ENCODE peak calls at places on chromosomes 1 and 21, in four cellular contexts. K is body of pancreas, L is uterus, C is lower lobe of right lung. S is an unnamed sample.

GRCh38 chr1:203536981-203537455 is 43.1 kb downstream of the OPTC start:
- DNase-seq in K (peak; percentile 42), L (peak; percentile 81), C (peak; percentile 50), S (no peak)

GRCh38 chr1:216124382-216124781 is 298.9 kb downstream of the USH2A start:
- DNase-seq in K (no peak), L (no peak), C (no peak), S (no peak)

GRCh38 chr1:234125283-234125682 is 220.8 kb downstream of the SLC35F3 start:
- DNase-seq in K (peak; percentile 14), L (no peak), C (no peak), S (no peak)

GRCh38 chr21:41630249-41630648 is 122.3 kb upstream of the TMPRSS2 start:
- DNase-seq in K (no peak), L (peak; percentile 22), C (no peak), S (peak; percentile 88)

GRCh38 chr1:206036661-206037455 is 13.2 kb upstream of the CTSE start:
- DNase-seq in K (no peak), L (no peak), C (no peak), S (no peak)

GRCh38 chr1:43979528-43980254 is 681 bp downstream of the B4GALT2 start:
- DNase-seq in K (peak; percentile 71), L (peak; percentile 42), C (no peak), S (no peak)

GRCh38 chr1:221274373-221274772 is 395.1 kb downstream of the HLX start:
- DNase-seq in K (no peak), L (no peak), C (no peak), S (no peak)

GRCh38 chr1:159188375-159188788 is 16.3 kb upstream of the ACKR1 start:
- DNase-seq in K (peak; percentile 60), L (peak; percentile 44), C (peak; percentile 75), S (no peak)

GRCh38 chr1:226111109-226111864 is 48.8 kb downstream of the H3-3A start:
- DNase-seq in K (no peak), L (no peak), C (no peak), S (no peak)

GRCh38 chr1:17195731-17196130 is 9.2 kb upstream of the PADI1 start:
- DNase-seq in K (no peak), L (no peak), C (no peak), S (no peak)

GRCh38 chr1:189851806-189852367 is 625.8 kb downstream of the BRINP3 start:
- DNase-seq in K (no peak), L (no peak), C (no peak), S (no peak)

GRCh38 chr1:176785810-176786209 is 322.8 kb downstream of the PAPPA2 start:
- DNase-seq in K (no peak), L (no peak), C (no peak), S (no peak)

GRCh38 chr21:42834730-42835191 is 44.6 kb downstream of the WDR4 start:
- DNase-seq in K (no peak), L (no peak), C (no peak), S (no peak)

GRCh38 chr1:192747942-192748341 is 60.9 kb upstream of the RGS2 start:
- DNase-seq in K (no peak), L (no peak), C (no peak), S (no peak)

GRCh38 chr1:162779043-162779442 is 11.5 kb upstream of the HSD17B7 start:
- DNase-seq in K (no peak), L (no peak), C (no peak), S (no peak)

GRCh38 chr1:226444901-226445300 is 37.0 kb upstream of the PARP1 start:
- DNase-seq in K (no peak), L (no peak), C (no peak), S (no peak)

GRCh38 chr1:235907187-235907896 is 40.6 kb upstream of the LYST start:
- DNase-seq in K (no peak), L (no peak), C (no peak), S (no peak)

GRCh38 chr1:66022904-66023620 is 230.4 kb downstream of the PDE4B start:
- DNase-seq in K (no peak), L (no peak), C (no peak), S (peak; percentile 5)

GRCh38 chr1:55215194-55216021 is at the start of gene USP24:
- DNase-seq in K (peak; percentile 87), L (peak; percentile 65), C (peak; percentile 91), S (no peak)

GRCh38 chr1:2966435-2966834 is 54.8 kb upstream of the ACTRT2 start:
- DNase-seq in K (no peak), L (no peak), C (no peak), S (no peak)

GRCh38 chr1:38786040-38786436 is 73.5 kb downstream of the RRAGC start:
- DNase-seq in K (no peak), L (no peak), C (no peak), S (no peak)

GRCh38 chr1:46131727-46132528 is 501 bp downstream of the PIK3R3 start:
- DNase-seq in K (peak; percentile 25), L (no peak), C (no peak), S (no peak)

GRCh38 chr1:211386931-211387330 is 60.3 kb downstream of the TRAF5 start:
- DNase-seq in K (no peak), L (no peak), C (no peak), S (no peak)

GRCh38 chr1:10322821-10323220 is 76.0 kb upstream of the PGD start:
- DNase-seq in K (no peak), L (no peak), C (no peak), S (no peak)

GRCh38 chr21:33362044-33362555 is 37.3 kb downstream of the IFNAR1 start:
- DNase-seq in K (peak; percentile 18), L (no peak), C (no peak), S (no peak)

GRCh38 chr1:194071200-194071599 is 884.8 kb upstream of the B3GALT2 start:
- DNase-seq in K (no peak), L (no peak), C (no peak), S (no peak)

GRCh38 chr1:229229721-229230135 is 41.2 kb upstream of the RAB4A start:
- DNase-seq in K (peak; percentile 62), L (peak; percentile 81), C (no peak), S (no peak)

GRCh38 chr1:214271174-214271858 is 9.6 kb upstream of the SMYD2 start:
- DNase-seq in K (no peak), L (no peak), C (no peak), S (no peak)

GRCh38 chr1:205961970-205962820 is 18.9 kb upstream of the SLC26A9 start:
- DNase-seq in K (no peak), L (no peak), C (peak; percentile 87), S (no peak)

GRCh38 chr1:184608990-184609389 is 145.7 kb downstream of the EDEM3 start:
- DNase-seq in K (no peak), L (no peak), C (no peak), S (no peak)

GRCh38 chr1:167950569-167950968 is 13.7 kb upstream of the MPC2 start:
- DNase-seq in K (no peak), L (no peak), C (no peak), S (no peak)

GRCh38 chr1:47262787-47263413 is 30.9 kb upstream of the TAL1 start:
- DNase-seq in K (peak; percentile 60), L (no peak), C (no peak), S (peak; percentile 4)

GRCh38 chr1:32372149-32372756 is 9.9 kb downstream of the TSSK3 start:
- DNase-seq in K (no peak), L (no peak), C (no peak), S (no peak)
- TF ChIP-seq CTCF in K (no peak), L (no peak), C (no peak), S (no peak)

GRCh38 chr1:112462953-112463279 is 45.8 kb upstream of the WNT2B start:
- DNase-seq in K (no peak), L (no peak), C (no peak), S (no peak)
- H3K4me3 ChIP-seq in K (no peak overlapping the region), L (no peak overlapping the region), C (no peak overlapping the region), S (no peak overlapping the region)

GRCh38 chr1:147494998-147495580 is 46.2 kb upstream of the BCL9 start:
- DNase-seq in K (peak; percentile 62), L (peak; percentile 83), C (peak; percentile 69), S (no peak)

GRCh38 chr1:147491098-147491497 is 50.2 kb upstream of the BCL9 start:
- DNase-seq in K (no peak), L (no peak), C (no peak), S (no peak)

GRCh38 chr1:147496044-147496443 is 45.3 kb upstream of the BCL9 start:
- DNase-seq in K (no peak), L (no peak), C (no peak), S (no peak)

GRCh38 chr1:147492207-147492606 is 49.1 kb upstream of the BCL9 start:
- DNase-seq in K (no peak), L (no peak), C (no peak), S (no peak)

DNA sequence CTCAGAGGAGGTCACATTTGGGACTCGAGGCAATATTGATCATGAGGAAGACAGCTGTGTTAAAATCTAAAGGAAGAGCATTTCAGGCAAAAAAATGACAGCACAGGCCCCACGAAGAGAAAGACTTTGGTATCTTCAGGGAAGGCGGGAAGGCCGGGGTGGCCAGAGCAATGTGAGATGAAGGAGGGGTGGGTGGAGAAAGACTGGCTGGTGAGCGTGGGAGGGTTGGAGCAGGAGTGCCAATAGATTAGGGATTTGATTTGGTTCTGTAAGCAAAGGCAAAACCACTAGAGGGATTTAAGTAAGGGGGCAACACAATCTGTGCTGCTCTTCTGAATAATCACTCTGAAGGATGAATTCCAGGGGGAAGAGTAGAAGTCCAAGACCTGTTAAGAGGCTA is 48.0 kb upstream of the BCL9 start:
- DNase-seq in K (no peak), L (no peak), C (no peak), S (no peak)
- TF ChIP-seq CTCF in K (no peak), L (no peak), C (no peak), S (no peak)

GRCh38 chr21:17526771-17527170 is 13.9 kb downstream of the CXADR start:
- DNase-seq in K (no peak), L (no peak), C (no peak), S (no peak)
- H3K4me3 ChIP-seq in K (no peak overlapping the region), L (no peak overlapping the region), C (no peak overlapping the region), S (no peak overlapping the region)

GRCh38 chr1:32339363-32339978 is 3.4 kb upstream of the MARCKSL1 start:
- DNase-seq in K (no peak), L (no peak), C (no peak), S (no peak)

GRCh38 chr1:32336963-32337675 is 1.1 kb upstream of the MARCKSL1 start:
- DNase-seq in K (no peak), L (no peak), C (peak; percentile 84), S (no peak)

GRCh38 chr1:32337855-32338636 is 2.0 kb upstream of the MARCKSL1 start:
- DNase-seq in K (no peak), L (no peak), C (peak; percentile 70), S (no peak)

GRCh38 chr1:32335951-32336867 is at the start of gene MARCKSL1:
- DNase-seq in K (peak; percentile 78), L (peak; percentile 87), C (peak; percentile 89), S (no peak)

GRCh38 chr1:32338637-32339145 is 2.7 kb upstream of the MARCKSL1 start:
- DNase-seq in K (no peak), L (no peak), C (no peak), S (no peak)
- TF ChIP-seq CTCF in K (no peak), L (no peak), C (no peak), S (no peak)

GRCh38 chr1:29481031-29481430 is 244.7 kb downstream of the PTPRU start:
- DNase-seq in K (no peak), L (no peak), C (no peak), S (no peak)

GRCh38 chr1:29474845-29475244 is 238.5 kb downstream of the PTPRU start:
- DNase-seq in K (no peak), L (no peak), C (no peak), S (no peak)

GRCh38 chr1:29475256-29475800 is 239.0 kb downstream of the PTPRU start:
- DNase-seq in K (no peak), L (peak; percentile 43), C (no peak), S (no peak)

GRCh38 chr1:29478879-29479278 is 242.6 kb downstream of the PTPRU start:
- DNase-seq in K (no peak), L (no peak), C (no peak), S (no peak)

GRCh38 chr1:29478046-29478791 is 241.9 kb downstream of the PTPRU start:
- DNase-seq in K (no peak), L (no peak), C (no peak), S (no peak)
- H3K4me3 ChIP-seq in K (no peak overlapping the region), L (no peak overlapping the region), C (no peak overlapping the region), S (no peak overlapping the region)

S was measured in HFF-Myc.